ENCODE peak calls at places on chromosomes 13 and 19, in eight cellular contexts. One of them, this sample, is unnamed.
A peak's percentile ranks its signal among the peaks of the same experiment; 100 is the strongest.

GRCh38 chr19:5805465-5806132 is 732 bp downstream of the NRTN start:
- DNase-seq in mesenchymal stem cell: peak; percentile 73
- DNase-seq in heart left ventricle: peak; percentile 83
- DNase-seq in AG04450: no peak
- DNase-seq in left lung: no peak
- DNase-seq in uterus: no peak
- DNase-seq in Peyer's patch: peak; percentile 44
- DNase-seq in cardiac muscle cell: peak; percentile 60
- DNase-seq in this sample: peak; percentile 87

GRCh38 chr13:20356437-20356836 is 124.3 kb upstream of the GJB6 start:
- DNase-seq in mesenchymal stem cell: no peak
- DNase-seq in heart left ventricle: peak; percentile 43
- DNase-seq in AG04450: no peak
- DNase-seq in left lung: no peak
- DNase-seq in uterus: no peak
- DNase-seq in Peyer's patch: no peak
- DNase-seq in cardiac muscle cell: peak; percentile 9
- DNase-seq in this sample: no peak

GRCh38 chr13:23966691-23967615 is 69.7 kb upstream of the C1QTNF9B start:
- DNase-seq in mesenchymal stem cell: peak; percentile 58
- DNase-seq in heart left ventricle: no peak
- DNase-seq in AG04450: no peak
- DNase-seq in left lung: no peak
- DNase-seq in uterus: no peak
- DNase-seq in Peyer's patch: no peak
- DNase-seq in cardiac muscle cell: peak; percentile 40
- DNase-seq in this sample: no peak

GRCh38 chr19:40143612-40144011 is 47.6 kb upstream of the MAP3K10 start:
- DNase-seq in mesenchymal stem cell: no peak
- DNase-seq in heart left ventricle: no peak
- DNase-seq in AG04450: no peak
- DNase-seq in left lung: peak; percentile 44
- DNase-seq in uterus: no peak
- DNase-seq in Peyer's patch: peak; percentile 40
- DNase-seq in cardiac muscle cell: no peak
- DNase-seq in this sample: peak; percentile 41

GRCh38 chr19:45826934-45827333 is 11.8 kb upstream of the RSPH6A start:
- DNase-seq in mesenchymal stem cell: no peak
- DNase-seq in heart left ventricle: no peak
- DNase-seq in AG04450: no peak
- DNase-seq in left lung: no peak
- DNase-seq in uterus: no peak
- DNase-seq in Peyer's patch: no peak
- DNase-seq in cardiac muscle cell: no peak
- DNase-seq in this sample: no peak

GRCh38 chr19:48817585-48818124 is 6.8 kb upstream of the BCAT2 start:
- DNase-seq in mesenchymal stem cell: no peak
- DNase-seq in heart left ventricle: no peak
- DNase-seq in AG04450: no peak
- DNase-seq in left lung: no peak
- DNase-seq in uterus: no peak
- DNase-seq in Peyer's patch: no peak
- DNase-seq in cardiac muscle cell: no peak
- DNase-seq in this sample: no peak

GRCh38 chr13:35826626-35827254 is 304.4 kb downstream of the DCLK1 start:
- DNase-seq in mesenchymal stem cell: no peak
- DNase-seq in heart left ventricle: no peak
- DNase-seq in AG04450: no peak
- DNase-seq in left lung: no peak
- DNase-seq in uterus: no peak
- DNase-seq in Peyer's patch: no peak
- DNase-seq in cardiac muscle cell: no peak
- DNase-seq in this sample: no peak

GRCh38 chr19:32924200-32924599 is 47.6 kb downstream of the CEP89 start:
- DNase-seq in mesenchymal stem cell: peak; percentile 75
- DNase-seq in heart left ventricle: no peak
- DNase-seq in AG04450: peak; percentile 8
- DNase-seq in left lung: no peak
- DNase-seq in uterus: no peak
- DNase-seq in Peyer's patch: no peak
- DNase-seq in cardiac muscle cell: peak; percentile 2
- DNase-seq in this sample: peak; percentile 31

GRCh38 chr19:3458595-3459284 is 21.6 kb downstream of the SMIM24 start:
- DNase-seq in mesenchymal stem cell: peak; percentile 84
- DNase-seq in heart left ventricle: peak; percentile 54
- DNase-seq in AG04450: no peak
- DNase-seq in left lung: peak; percentile 66
- DNase-seq in uterus: peak; percentile 75
- DNase-seq in Peyer's patch: no peak
- DNase-seq in cardiac muscle cell: peak; percentile 74
- DNase-seq in this sample: no peak

GRCh38 chr19:57888107-57888493 is 737 bp downstream of the ZNF814 start:
- DNase-seq in mesenchymal stem cell: peak; percentile 27
- DNase-seq in heart left ventricle: no peak
- DNase-seq in AG04450: no peak
- DNase-seq in left lung: no peak
- DNase-seq in uterus: no peak
- DNase-seq in Peyer's patch: no peak
- DNase-seq in cardiac muscle cell: no peak
- DNase-seq in this sample: no peak

GRCh38 chr19:49340865-49341718 is 5.9 kb downstream of the CD37 start:
- DNase-seq in mesenchymal stem cell: no peak
- DNase-seq in heart left ventricle: no peak
- DNase-seq in AG04450: no peak
- DNase-seq in left lung: peak; percentile 26
- DNase-seq in uterus: no peak
- DNase-seq in Peyer's patch: no peak
- DNase-seq in cardiac muscle cell: no peak
- DNase-seq in this sample: no peak

GRCh38 chr19:8429826-8430225 is 14.9 kb upstream of the HNRNPM start:
- DNase-seq in mesenchymal stem cell: no peak
- DNase-seq in heart left ventricle: no peak
- DNase-seq in AG04450: no peak
- DNase-seq in left lung: no peak
- DNase-seq in uterus: no peak
- DNase-seq in Peyer's patch: no peak
- DNase-seq in cardiac muscle cell: no peak
- DNase-seq in this sample: no peak

GRCh38 chr13:108315273-108315672 is 45.8 kb downstream of the TNFSF13B start:
- DNase-seq in mesenchymal stem cell: no peak
- DNase-seq in heart left ventricle: no peak
- DNase-seq in AG04450: no peak
- DNase-seq in left lung: no peak
- DNase-seq in uterus: no peak
- DNase-seq in Peyer's patch: no peak
- DNase-seq in cardiac muscle cell: no peak
- DNase-seq in this sample: no peak

GRCh38 chr19:34310494-34310981 is 54.5 kb upstream of the GPI start:
- DNase-seq in mesenchymal stem cell: no peak
- DNase-seq in heart left ventricle: no peak
- DNase-seq in AG04450: no peak
- DNase-seq in left lung: no peak
- DNase-seq in uterus: no peak
- DNase-seq in Peyer's patch: no peak
- DNase-seq in cardiac muscle cell: no peak
- DNase-seq in this sample: peak; percentile 50

GRCh38 chr13:112220296-112220875 is 153.4 kb downstream of the SOX1 start:
- DNase-seq in mesenchymal stem cell: no peak
- DNase-seq in heart left ventricle: no peak
- DNase-seq in AG04450: no peak
- DNase-seq in left lung: no peak
- DNase-seq in uterus: no peak
- DNase-seq in Peyer's patch: no peak
- DNase-seq in cardiac muscle cell: no peak
- DNase-seq in this sample: no peak

DNA sequence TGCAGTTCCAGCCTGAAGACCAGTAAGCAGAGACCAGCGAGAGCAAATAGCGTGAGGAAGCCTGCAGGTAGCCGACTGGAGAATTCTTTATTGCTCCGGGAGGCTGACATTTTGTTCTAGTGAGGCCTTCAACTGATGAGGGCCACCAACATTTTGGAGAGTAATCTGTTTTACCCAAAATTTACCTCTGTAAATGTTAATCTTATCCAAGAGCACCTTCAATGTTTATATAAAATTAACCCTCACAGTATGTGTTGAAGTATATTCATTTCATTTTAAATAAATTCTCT is 546.4 kb upstream of the SLITRK5 start:
- DNase-seq in mesenchymal stem cell: no peak
- DNase-seq in heart left ventricle: no peak
- DNase-seq in AG04450: no peak
- DNase-seq in left lung: no peak
- DNase-seq in uterus: no peak
- DNase-seq in Peyer's patch: no peak
- DNase-seq in cardiac muscle cell: no peak
- DNase-seq in this sample: no peak
- H3K4me3 ChIP-seq in mesenchymal stem cell: no peak overlapping the region
- H3K4me3 ChIP-seq in heart left ventricle: no peak overlapping the region
- H3K4me3 ChIP-seq in AG04450: peak overlapping the region; percentile 14
- H3K4me3 ChIP-seq in left lung: no peak overlapping the region
- H3K4me3 ChIP-seq in uterus: no peak overlapping the region
- H3K4me3 ChIP-seq in Peyer's patch: no peak overlapping the region
- H3K4me3 ChIP-seq in cardiac muscle cell: no peak overlapping the region
- H3K4me3 ChIP-seq in this sample: no peak overlapping the region

GRCh38 chr19:1293782-1294621 is 8.3 kb downstream of the EFNA2 start:
- DNase-seq in mesenchymal stem cell: no peak
- DNase-seq in heart left ventricle: no peak
- DNase-seq in AG04450: no peak
- DNase-seq in left lung: no peak
- DNase-seq in uterus: no peak
- DNase-seq in Peyer's patch: no peak
- DNase-seq in cardiac muscle cell: no peak
- DNase-seq in this sample: no peak

GRCh38 chr19:1294688-1295087 is 9.0 kb downstream of the EFNA2 start:
- DNase-seq in mesenchymal stem cell: no peak
- DNase-seq in heart left ventricle: no peak
- DNase-seq in AG04450: no peak
- DNase-seq in left lung: no peak
- DNase-seq in uterus: no peak
- DNase-seq in Peyer's patch: no peak
- DNase-seq in cardiac muscle cell: no peak
- DNase-seq in this sample: no peak

GRCh38 chr19:1290699-1291651 is 5.3 kb downstream of the EFNA2 start:
- DNase-seq in mesenchymal stem cell: no peak
- DNase-seq in heart left ventricle: no peak
- DNase-seq in AG04450: no peak
- DNase-seq in left lung: no peak
- DNase-seq in uterus: no peak
- DNase-seq in Peyer's patch: no peak
- DNase-seq in cardiac muscle cell: no peak
- DNase-seq in this sample: peak; percentile 84

GRCh38 chr19:1291761-1292418 is 6.2 kb downstream of the EFNA2 start:
- DNase-seq in mesenchymal stem cell: no peak
- DNase-seq in heart left ventricle: no peak
- DNase-seq in AG04450: no peak
- DNase-seq in left lung: no peak
- DNase-seq in uterus: no peak
- DNase-seq in Peyer's patch: no peak
- DNase-seq in cardiac muscle cell: no peak
- DNase-seq in this sample: peak; percentile 61

DNA sequence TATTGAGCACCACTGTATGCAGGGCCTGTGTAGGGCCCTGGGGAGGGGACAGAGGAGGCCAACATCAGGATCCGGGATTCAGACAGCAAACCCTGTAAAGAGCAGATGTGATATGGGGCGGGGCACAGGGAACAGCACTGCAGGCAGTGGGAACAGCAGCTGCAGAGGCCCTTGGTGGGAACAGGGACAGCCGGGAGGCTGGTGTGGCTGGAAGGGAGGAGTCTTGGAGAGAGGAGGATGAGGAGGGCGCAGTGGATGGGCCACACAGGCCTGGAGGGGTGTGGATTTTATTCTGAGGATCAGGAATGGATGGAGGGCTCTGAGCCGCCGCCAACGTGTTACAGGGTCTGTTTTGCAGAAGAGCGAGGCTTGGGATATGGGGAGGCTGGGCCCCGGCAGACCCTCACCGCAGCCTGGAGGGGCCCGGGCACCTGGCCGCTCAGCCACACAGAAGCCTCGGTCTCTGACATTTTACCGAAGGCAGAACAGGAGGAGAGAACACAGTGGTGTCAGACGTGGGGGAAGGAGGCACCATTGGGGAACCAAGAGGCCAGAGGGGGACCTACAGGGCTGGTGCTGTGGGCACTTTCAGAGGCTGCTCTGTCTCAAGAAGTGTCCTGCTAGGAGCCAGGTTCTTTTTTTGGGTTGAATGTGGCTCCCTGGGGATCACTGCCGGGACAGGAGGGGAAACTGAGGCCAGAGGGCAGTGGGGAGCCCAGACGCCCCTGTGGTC is 6.9 kb downstream of the EFNA2 start:
- DNase-seq in mesenchymal stem cell: no peak
- DNase-seq in heart left ventricle: no peak
- DNase-seq in AG04450: no peak
- DNase-seq in left lung: no peak
- DNase-seq in uterus: no peak
- DNase-seq in Peyer's patch: no peak
- DNase-seq in cardiac muscle cell: no peak
- DNase-seq in this sample: no peak
- H3K4me3 ChIP-seq in mesenchymal stem cell: no peak overlapping the region
- H3K4me3 ChIP-seq in heart left ventricle: no peak overlapping the region
- H3K4me3 ChIP-seq in AG04450: no peak overlapping the region
- H3K4me3 ChIP-seq in left lung: no peak overlapping the region
- H3K4me3 ChIP-seq in uterus: no peak overlapping the region
- H3K4me3 ChIP-seq in Peyer's patch: no peak overlapping the region
- H3K4me3 ChIP-seq in cardiac muscle cell: no peak overlapping the region
- H3K4me3 ChIP-seq in this sample: no peak overlapping the region

DNA sequence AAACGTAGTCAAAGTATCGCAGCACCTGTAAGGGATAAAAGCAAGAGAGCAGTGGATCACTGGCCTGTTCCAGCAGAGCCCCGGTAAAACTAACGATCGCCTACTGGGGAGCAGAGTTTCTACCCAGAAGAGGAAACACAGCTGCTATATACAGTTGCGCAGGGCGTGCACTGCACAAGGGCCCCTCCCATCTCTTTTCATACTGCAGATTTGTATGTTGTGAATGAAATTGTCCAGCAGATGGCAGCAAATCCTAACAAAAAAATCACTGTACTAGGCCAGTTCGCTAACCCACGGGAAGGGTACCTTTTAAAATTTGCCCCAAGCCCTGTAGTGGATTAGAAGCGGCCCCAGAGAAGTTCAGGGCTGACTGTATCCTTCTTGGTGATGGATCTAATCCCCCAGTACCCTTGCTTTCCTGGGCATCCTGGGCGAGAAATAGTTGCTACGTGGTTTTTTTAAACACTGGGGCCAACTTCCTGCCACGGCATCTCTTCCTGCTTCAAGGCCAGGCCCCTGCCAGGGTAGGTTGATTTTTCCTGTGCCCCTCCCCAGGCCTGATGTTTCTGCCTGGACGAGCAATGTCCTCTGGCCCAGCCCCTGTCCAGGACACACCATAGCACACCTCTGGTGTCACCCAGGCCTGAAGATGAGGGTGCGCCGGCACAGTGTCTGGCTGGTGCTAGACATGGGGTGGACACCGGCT is 127.0 kb downstream of the IER2 start:
- DNase-seq in mesenchymal stem cell: peak; percentile 83
- DNase-seq in heart left ventricle: no peak
- DNase-seq in AG04450: peak; percentile 55
- DNase-seq in left lung: peak; percentile 43
- DNase-seq in uterus: peak; percentile 24
- DNase-seq in Peyer's patch: peak; percentile 57
- DNase-seq in cardiac muscle cell: peak; percentile 82
- DNase-seq in this sample: peak; percentile 58
- H3K4me3 ChIP-seq in mesenchymal stem cell: no peak overlapping the region
- H3K4me3 ChIP-seq in heart left ventricle: no peak overlapping the region
- H3K4me3 ChIP-seq in AG04450: no peak overlapping the region
- H3K4me3 ChIP-seq in left lung: no peak overlapping the region
- H3K4me3 ChIP-seq in uterus: no peak overlapping the region
- H3K4me3 ChIP-seq in Peyer's patch: no peak overlapping the region
- H3K4me3 ChIP-seq in cardiac muscle cell: no peak overlapping the region
- H3K4me3 ChIP-seq in this sample: no peak overlapping the region

GRCh38 chr19:38264486-38265212 is at the start of gene SPINT2:
- DNase-seq in mesenchymal stem cell: no peak
- DNase-seq in heart left ventricle: no peak
- DNase-seq in AG04450: no peak
- DNase-seq in left lung: peak; percentile 50
- DNase-seq in uterus: no peak
- DNase-seq in Peyer's patch: no peak
- DNase-seq in cardiac muscle cell: no peak
- DNase-seq in this sample: no peak
- H3K4me3 ChIP-seq in mesenchymal stem cell: peak within 1 kb of the TSS; percentile 75
- H3K4me3 ChIP-seq in heart left ventricle: peak within 1 kb of the TSS; percentile 53
- H3K4me3 ChIP-seq in AG04450: peak within 1 kb of the TSS; percentile 51
- H3K4me3 ChIP-seq in left lung: peak within 1 kb of the TSS; percentile 64
- H3K4me3 ChIP-seq in uterus: peak within 1 kb of the TSS; percentile 16
- H3K4me3 ChIP-seq in Peyer's patch: peak within 1 kb of the TSS; percentile 80
- H3K4me3 ChIP-seq in cardiac muscle cell: peak within 1 kb of the TSS; percentile 49
- H3K4me3 ChIP-seq in this sample: peak within 1 kb of the TSS; percentile 63

This sample was measured in transverse colon.